ENCODE peak calls at places on chromosomes 16 and 17, in eight cellular contexts. W is psoas muscle, Q is stomach, S is GM23338, D is uterus, T is transverse colon, A is heart right ventricle, O is A549. B is an unnamed sample.

GRCh38 chr17:75611746-75612437 is 21.3 kb upstream of the SMIM5 start:
- DNase-seq in W (no peak), Q (no peak), S (no peak), D (no peak), T (peak), A (no peak), O (no peak), B (peak)

GRCh38 chr16:83994087-83994486 is 26.0 kb downstream of the NECAB2 start:
- DNase-seq in W (no peak), Q (no peak), S (no peak), D (no peak), T (no peak), A (no peak), O (peak), B (no peak)

GRCh38 chr17:35238817-35239216 is 4.1 kb upstream of the SLFN5 start:
- DNase-seq in W (no peak), Q (no peak), S (no peak), D (no peak), T (no peak), A (no peak), O (peak), B (no peak)

GRCh38 chr17:82255573-82255972 is 17.9 kb downstream of the CSNK1D start:
- DNase-seq in W (no peak), Q (no peak), S (no peak), D (no peak), T (no peak), A (no peak), O (no peak), B (no peak)

GRCh38 chr16:50502616-50503000 is 45.6 kb upstream of the NKD1 start:
- DNase-seq in W (no peak), Q (no peak), S (no peak), D (no peak), T (no peak), A (no peak), O (no peak), B (no peak)

GRCh38 chr16:14354561-14355351 is 275.3 kb downstream of the PARN start:
- DNase-seq in W (no peak), Q (no peak), S (no peak), D (no peak), T (no peak), A (no peak), O (no peak), B (no peak)

GRCh38 chr16:72224260-72224768 is 52.4 kb upstream of the PMFBP1 start:
- DNase-seq in W (no peak), Q (no peak), S (no peak), D (no peak), T (peak), A (no peak), O (no peak), B (peak)

GRCh38 chr17:15910791-15911190 is 34.1 kb upstream of the ADORA2B start:
- DNase-seq in W (no peak), Q (no peak), S (no peak), D (no peak), T (no peak), A (no peak), O (no peak), B (no peak)

GRCh38 chr16:22938647-22939046 is 124.7 kb downstream of the HS3ST2 start:
- DNase-seq in W (no peak), Q (no peak), S (no peak), D (no peak), T (no peak), A (no peak), O (no peak), B (no peak)

GRCh38 chr17:63831505-63831904 is 4.0 kb upstream of the FTSJ3 start:
- DNase-seq in W (no peak), Q (no peak), S (no peak), D (no peak), T (no peak), A (no peak), O (no peak), B (no peak)

GRCh38 chr16:5580772-5581171 is 483.2 kb upstream of the EEF2KMT start:
- DNase-seq in W (no peak), Q (no peak), S (no peak), D (no peak), T (no peak), A (no peak), O (no peak), B (no peak)

GRCh38 chr16:85174871-85175723 is 62.8 kb upstream of the CIBAR2 start:
- DNase-seq in W (no peak), Q (no peak), S (no peak), D (no peak), T (no peak), A (no peak), O (no peak), B (no peak)

GRCh38 chr17:11772031-11772430 is 173.8 kb downstream of the DNAH9 start:
- DNase-seq in W (no peak), Q (no peak), S (no peak), D (no peak), T (no peak), A (no peak), O (no peak), B (no peak)

GRCh38 chr16:53504161-53504663 is 1.2 kb upstream of the AKTIP start:
- DNase-seq in W (peak), Q (peak), S (peak), D (peak), T (peak), A (peak), O (no peak), B (peak)

GRCh38 chr17:7513850-7514419 is 29.8 kb downstream of the POLR2A start:
- DNase-seq in W (no peak), Q (no peak), S (no peak), D (no peak), T (no peak), A (no peak), O (no peak), B (no peak)

GRCh38 chr16:68539704-68540370 is 746 bp downstream of the ZFP90 start:
- DNase-seq in W (no peak), Q (no peak), S (peak), D (no peak), T (no peak), A (no peak), O (no peak), B (peak)
- H3K27ac ChIP-seq in W (no peak), Q (peak), S (no peak), D (peak), T (peak), A (peak), O (peak), B (no peak)

DNA sequence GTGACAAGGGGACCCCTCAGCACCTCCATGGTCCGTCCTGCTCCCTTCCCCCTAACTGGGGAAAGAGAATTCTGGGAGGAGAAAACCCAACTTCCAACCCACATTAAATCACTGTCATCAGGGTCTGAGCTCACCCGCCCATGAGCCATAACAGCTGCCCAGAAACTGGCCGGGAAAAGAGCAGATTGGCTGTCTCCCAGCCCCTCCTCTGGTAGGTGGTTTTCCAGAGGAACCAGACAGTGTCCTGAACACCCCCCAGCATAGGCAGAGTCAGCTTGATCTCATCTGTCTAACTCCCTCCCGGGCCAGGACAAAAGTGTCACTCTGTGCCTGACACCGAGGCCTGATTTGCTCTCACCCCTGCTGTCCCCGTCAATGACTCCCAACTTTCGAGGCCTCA is 197.0 kb downstream of the AXIN2 start:
- DNase-seq in W (no peak), Q (no peak), S (no peak), D (no peak), T (no peak), A (no peak), O (no peak), B (no peak)
- H3K4me3 ChIP-seq in W (no peak), Q (no peak), S (no peak), D (no peak), T (no peak), A (no peak), O (no peak), B (no peak)

GRCh38 chr17:18921485-18921884 is 30.5 kb upstream of the SLC5A10 start:
- DNase-seq in W (no peak), Q (no peak), S (no peak), D (no peak), T (no peak), A (no peak), O (no peak), B (no peak)

GRCh38 chr17:18917506-18918032 is 34.4 kb upstream of the SLC5A10 start:
- DNase-seq in W (no peak), Q (no peak), S (no peak), D (no peak), T (no peak), A (no peak), O (no peak), B (no peak)

GRCh38 chr17:18919963-18920362 is 32.0 kb upstream of the SLC5A10 start:
- DNase-seq in W (no peak), Q (peak), S (no peak), D (no peak), T (peak), A (no peak), O (no peak), B (peak)

GRCh38 chr17:18921912-18922451 is 30.0 kb upstream of the SLC5A10 start:
- DNase-seq in W (no peak), Q (no peak), S (no peak), D (no peak), T (peak), A (no peak), O (peak), B (peak)

DNA sequence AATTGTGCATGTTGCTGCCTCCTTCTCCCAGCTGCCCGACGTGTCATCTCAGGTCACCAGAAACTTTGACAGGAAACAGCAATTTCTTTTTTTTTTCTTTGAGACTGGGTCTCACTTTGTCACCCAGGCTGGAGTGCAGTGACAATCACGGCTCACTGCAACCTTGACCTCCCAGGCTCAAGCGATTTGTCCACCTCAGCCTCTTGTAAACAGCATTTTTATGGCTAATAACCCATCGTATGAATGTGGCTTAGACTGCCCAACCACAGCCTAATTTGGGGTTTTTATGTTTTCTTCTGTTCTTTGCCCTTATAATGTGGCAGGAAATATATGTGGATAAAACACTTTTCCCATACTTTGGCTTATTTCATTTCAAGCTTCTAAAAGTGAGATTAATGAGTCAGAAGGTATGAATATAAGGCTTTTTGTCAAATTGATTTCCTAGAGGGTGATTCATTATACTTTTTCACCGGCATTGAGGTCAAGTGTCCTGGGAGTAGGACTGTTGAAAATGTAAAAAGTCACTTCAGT is 31.0 kb upstream of the SLC5A10 start:
- DNase-seq in W (no peak), Q (no peak), S (no peak), D (no peak), T (peak), A (no peak), O (no peak), B (no peak)
- H3K27ac ChIP-seq in W (no peak), Q (peak), S (no peak), D (no peak), T (peak), A (no peak), O (peak), B (peak)

GRCh38 chr16:68737046-68737729 is at the start of gene CDH1:
- DNase-seq in W (no peak), Q (peak), S (peak), D (no peak), T (peak), A (peak), O (no peak), B (peak)
- H3K4me3 ChIP-seq in W (peak), Q (peak), S (peak), D (peak), T (peak), A (peak), O (peak), B (peak)

B was measured in small intestine.